ENCODE peak calls at places on chromosomes 7 and 10, in four cellular contexts. One of them, this sample, is unnamed.
A peak's percentile ranks its signal among the peaks of the same experiment; 100 is the strongest.

GRCh38 chr7:79319369-79319768 is 134.1 kb downstream of the MAGI2 start:
- DNase-seq in activated naive CD4-positive, alpha-beta T cell treated with anti-CD3 and anti-CD28 coated beads for 36 hours: no peak
- DNase-seq in BJ: no peak
- DNase-seq in breast epithelium: no peak
- DNase-seq in this sample: no peak

GRCh38 chr7:24419070-24419469 is 135.1 kb downstream of the NPY start:
- DNase-seq in activated naive CD4-positive, alpha-beta T cell treated with anti-CD3 and anti-CD28 coated beads for 36 hours: no peak
- DNase-seq in BJ: no peak
- DNase-seq in breast epithelium: no peak
- DNase-seq in this sample: no peak

GRCh38 chr10:132228616-132229015 is 41.9 kb downstream of the DPYSL4 start:
- DNase-seq in activated naive CD4-positive, alpha-beta T cell treated with anti-CD3 and anti-CD28 coated beads for 36 hours: no peak
- DNase-seq in BJ: no peak
- DNase-seq in breast epithelium: no peak
- DNase-seq in this sample: no peak

GRCh38 chr7:16636533-16637173 is 8.9 kb downstream of the ANKMY2 start:
- DNase-seq in activated naive CD4-positive, alpha-beta T cell treated with anti-CD3 and anti-CD28 coated beads for 36 hours: no peak
- DNase-seq in BJ: peak; percentile 77
- DNase-seq in breast epithelium: no peak
- DNase-seq in this sample: no peak

GRCh38 chr7:34222722-34223121 is 317.4 kb downstream of the BMPER start:
- DNase-seq in activated naive CD4-positive, alpha-beta T cell treated with anti-CD3 and anti-CD28 coated beads for 36 hours: no peak
- DNase-seq in BJ: no peak
- DNase-seq in breast epithelium: no peak
- DNase-seq in this sample: no peak

GRCh38 chr7:2876031-2876862 is 32.1 kb upstream of the GNA12 start:
- DNase-seq in activated naive CD4-positive, alpha-beta T cell treated with anti-CD3 and anti-CD28 coated beads for 36 hours: no peak
- DNase-seq in BJ: no peak
- DNase-seq in breast epithelium: no peak
- DNase-seq in this sample: no peak

GRCh38 chr10:7932301-7933036 is 114.2 kb downstream of the TAF3 start:
- DNase-seq in activated naive CD4-positive, alpha-beta T cell treated with anti-CD3 and anti-CD28 coated beads for 36 hours: no peak
- DNase-seq in BJ: no peak
- DNase-seq in breast epithelium: no peak
- DNase-seq in this sample: no peak

GRCh38 chr7:115910541-115911164 is 119.9 kb downstream of the TFEC start:
- DNase-seq in activated naive CD4-positive, alpha-beta T cell treated with anti-CD3 and anti-CD28 coated beads for 36 hours: no peak
- DNase-seq in BJ: peak; percentile 2
- DNase-seq in breast epithelium: no peak
- DNase-seq in this sample: no peak

GRCh38 chr7:102287082-102287464 is 405 bp downstream of the SH2B2 start:
- DNase-seq in activated naive CD4-positive, alpha-beta T cell treated with anti-CD3 and anti-CD28 coated beads for 36 hours: no peak
- DNase-seq in BJ: no peak
- DNase-seq in breast epithelium: no peak
- DNase-seq in this sample: no peak

GRCh38 chr7:105675873-105676484 is 94.7 kb upstream of the EFCAB10 start:
- DNase-seq in activated naive CD4-positive, alpha-beta T cell treated with anti-CD3 and anti-CD28 coated beads for 36 hours: peak; percentile 87
- DNase-seq in BJ: no peak
- DNase-seq in breast epithelium: no peak
- DNase-seq in this sample: no peak

GRCh38 chr7:134290286-134290685 is 26.4 kb downstream of the SLC35B4 start:
- DNase-seq in activated naive CD4-positive, alpha-beta T cell treated with anti-CD3 and anti-CD28 coated beads for 36 hours: no peak
- DNase-seq in BJ: no peak
- DNase-seq in breast epithelium: no peak
- DNase-seq in this sample: no peak

This sample was measured in ascending aorta.